ENCODE peak calls at places on chromosomes 16 and 17, in five cellular contexts. One of them, this sample, is unnamed.
A peak's percentile ranks its signal among the peaks of the same experiment; 100 is the strongest.

GRCh38 chr17:81510798-81511549 is 1.6 kb downstream of the ACTG1 start:
- DNase-seq in T-helper 2 cell: peak; percentile 44
- DNase-seq in effector memory CD4-positive, alpha-beta T cell: peak; percentile 24
- DNase-seq in hippocampal formation: no peak
- DNase-seq in lower leg skin: no peak
- DNase-seq in this sample: peak; percentile 48

GRCh38 chr17:42133461-42134041 is 10.9 kb downstream of the HSPB9 start:
- DNase-seq in T-helper 2 cell: no peak
- DNase-seq in effector memory CD4-positive, alpha-beta T cell: no peak
- DNase-seq in hippocampal formation: no peak
- DNase-seq in lower leg skin: no peak
- DNase-seq in this sample: peak; percentile 43

GRCh38 chr17:76682306-76682705 is 28.5 kb downstream of the MXRA7 start:
- DNase-seq in T-helper 2 cell: no peak
- DNase-seq in effector memory CD4-positive, alpha-beta T cell: no peak
- DNase-seq in hippocampal formation: no peak
- DNase-seq in lower leg skin: no peak
- DNase-seq in this sample: peak; percentile 83

GRCh38 chr17:78072961-78073360 is 55.6 kb downstream of the TMC6 start:
- DNase-seq in T-helper 2 cell: no peak
- DNase-seq in effector memory CD4-positive, alpha-beta T cell: no peak
- DNase-seq in hippocampal formation: no peak
- DNase-seq in lower leg skin: no peak
- DNase-seq in this sample: no peak

GRCh38 chr17:43701318-43701743 is 39.6 kb upstream of the MEOX1 start:
- DNase-seq in T-helper 2 cell: peak; percentile 51
- DNase-seq in effector memory CD4-positive, alpha-beta T cell: no peak
- DNase-seq in hippocampal formation: no peak
- DNase-seq in lower leg skin: no peak
- DNase-seq in this sample: no peak

GRCh38 chr16:30830072-30830417 is 43.0 kb upstream of the ZNF629 start:
- DNase-seq in T-helper 2 cell: no peak
- DNase-seq in effector memory CD4-positive, alpha-beta T cell: no peak
- DNase-seq in hippocampal formation: no peak
- DNase-seq in lower leg skin: no peak
- DNase-seq in this sample: no peak

GRCh38 chr17:80872999-80873951 is 118.4 kb upstream of the CHMP6 start:
- DNase-seq in T-helper 2 cell: no peak
- DNase-seq in effector memory CD4-positive, alpha-beta T cell: no peak
- DNase-seq in hippocampal formation: peak; percentile 34
- DNase-seq in lower leg skin: no peak
- DNase-seq in this sample: no peak

GRCh38 chr16:11258553-11259287 is 2.7 kb upstream of the SOCS1 start:
- DNase-seq in T-helper 2 cell: peak; percentile 42
- DNase-seq in effector memory CD4-positive, alpha-beta T cell: peak; percentile 23
- DNase-seq in hippocampal formation: peak; percentile 61
- DNase-seq in lower leg skin: peak; percentile 92
- DNase-seq in this sample: no peak

GRCh38 chr17:81524865-81525159 is 3.4 kb upstream of the FSCN2 start:
- DNase-seq in T-helper 2 cell: no peak
- DNase-seq in effector memory CD4-positive, alpha-beta T cell: no peak
- DNase-seq in hippocampal formation: no peak
- DNase-seq in lower leg skin: no peak
- DNase-seq in this sample: no peak

GRCh38 chr17:77391668-77392375 is 251.1 kb downstream of the SEC14L1 start:
- DNase-seq in T-helper 2 cell: no peak
- DNase-seq in effector memory CD4-positive, alpha-beta T cell: no peak
- DNase-seq in hippocampal formation: no peak
- DNase-seq in lower leg skin: peak; percentile 96
- DNase-seq in this sample: no peak

GRCh38 chr16:70520612-70521297 is 2.6 kb downstream of the COG4 start:
- DNase-seq in T-helper 2 cell: peak; percentile 48
- DNase-seq in effector memory CD4-positive, alpha-beta T cell: no peak
- DNase-seq in hippocampal formation: no peak
- DNase-seq in lower leg skin: no peak
- DNase-seq in this sample: peak; percentile 40

GRCh38 chr16:7397901-7398300 is 65.3 kb downstream of the RBFOX1 start:
- DNase-seq in T-helper 2 cell: no peak
- DNase-seq in effector memory CD4-positive, alpha-beta T cell: no peak
- DNase-seq in hippocampal formation: no peak
- DNase-seq in lower leg skin: no peak
- DNase-seq in this sample: no peak

This sample was measured in erythroblast.